ENCODE peak calls at places on chromosomes 5 and 9, in four cellular contexts. V is cardiac muscle cell, W is AG09309, S is H1. A is an unnamed sample.

GRCh38 chr5:135423158-135423925 is 23.8 kb downstream of the DCANP1 start:
- DNase-seq in V (peak; percentile 30), W (no peak), S (no peak), A (no peak)

GRCh38 chr5:159100022-159100927 is 559 bp upstream of the EBF1 start:
- DNase-seq in V (peak; percentile 97), W (peak; percentile 86), S (peak; percentile 75), A (no peak)

GRCh38 chr5:122880749-122881148 is 35.3 kb downstream of the SNX24 start:
- DNase-seq in V (peak; percentile 29), W (no peak), S (no peak), A (no peak)

GRCh38 chr9:114995681-114996221 is 65.4 kb upstream of the TNFSF8 start:
- DNase-seq in V (no peak), W (no peak), S (no peak), A (no peak)

GRCh38 chr5:148636353-148636752 is 18.0 kb downstream of the HTR4 start:
- DNase-seq in V (no peak), W (no peak), S (no peak), A (no peak)

GRCh38 chr5:35821513-35821912 is 35.2 kb upstream of the IL7R start:
- DNase-seq in V (no peak), W (no peak), S (no peak), A (no peak)

GRCh38 chr9:32627394-32627954 is 8.0 kb downstream of the TAF1L start:
- DNase-seq in V (no peak), W (no peak), S (no peak), A (peak; percentile 40)

GRCh38 chr5:143955140-143955539 is 143.2 kb downstream of the HMHB1 start:
- DNase-seq in V (peak; percentile 69), W (no peak), S (no peak), A (no peak)

GRCh38 chr5:53123702-53124101 is 14.1 kb upstream of the MOCS2 start:
- DNase-seq in V (peak; percentile 28), W (no peak), S (no peak), A (no peak)

GRCh38 chr9:116154334-116154975 is 864 bp downstream of the PAPPA start:
- DNase-seq in V (peak; percentile 48), W (no peak), S (no peak), A (no peak)

GRCh38 chr9:116156621-116157314 is 3.2 kb downstream of the PAPPA start:
- DNase-seq in V (peak; percentile 94), W (peak; percentile 71), S (no peak), A (no peak)

GRCh38 chr9:116153765-116154333 is at the start of gene PAPPA:
- DNase-seq in V (peak; percentile 41), W (no peak), S (no peak), A (no peak)

GRCh38 chr9:116154976-116155699 is 1.5 kb downstream of the PAPPA start:
- DNase-seq in V (peak; percentile 87), W (no peak), S (no peak), A (no peak)

GRCh38 chr9:116155700-116156045 is 2.1 kb downstream of the PAPPA start:
- DNase-seq in V (peak; percentile 74), W (no peak), S (no peak), A (no peak)
- H3K4me3 ChIP-seq in V (peak overlapping the region; percentile 73), W (peak overlapping the region; percentile 67), S (peak overlapping the region; percentile 49), A (peak overlapping the region; percentile 65)

DNA sequence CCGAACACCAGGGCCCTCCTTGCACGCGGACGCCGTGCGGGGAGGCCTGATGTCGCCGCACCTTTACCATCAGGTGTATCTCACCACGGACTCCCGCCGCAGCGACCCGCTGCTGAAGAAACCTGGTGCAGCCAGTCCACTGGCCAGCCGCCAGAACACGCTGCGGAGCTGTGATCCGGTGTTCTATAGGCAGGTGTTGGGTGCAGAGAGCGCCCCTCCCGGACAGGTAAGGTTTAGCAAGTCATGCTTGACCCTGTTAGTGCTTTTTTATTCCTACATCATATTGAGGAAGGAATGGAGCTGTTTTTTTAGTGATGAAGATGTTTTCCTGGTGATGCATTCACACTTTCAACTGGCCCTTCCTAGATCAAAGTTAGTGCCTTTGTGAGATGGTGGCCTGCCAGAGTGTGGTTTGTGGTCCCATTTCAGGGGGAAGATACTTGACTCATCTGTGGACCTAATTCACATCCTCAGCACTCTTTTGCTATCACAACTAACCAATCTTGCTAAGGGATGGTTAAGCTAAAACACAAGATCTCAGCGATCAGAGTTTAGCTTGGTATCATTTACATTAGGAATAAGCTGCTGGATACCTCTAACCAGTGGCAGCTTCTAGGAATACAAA is 2.7 kb downstream of the PCDHGC3 start:
- DNase-seq in V (no peak), W (no peak), S (peak; percentile 54), A (no peak)
- TF ChIP-seq CTCF in V (peak; percentile 34), W (peak; percentile 46), S (peak; percentile 99), A (peak; percentile 34)

GRCh38 chr5:32646570-32646969 is 61.2 kb downstream of the SUB1 start:
- DNase-seq in V (no peak), W (no peak), S (no peak), A (no peak)

GRCh38 chr5:32645246-32645645 is 59.9 kb downstream of the SUB1 start:
- DNase-seq in V (peak; percentile 24), W (no peak), S (no peak), A (no peak)

GRCh38 chr5:32639943-32640342 is 54.6 kb downstream of the SUB1 start:
- DNase-seq in V (no peak), W (no peak), S (no peak), A (peak; percentile 35)

GRCh38 chr5:32638309-32638708 is 53.0 kb downstream of the SUB1 start:
- DNase-seq in V (no peak), W (no peak), S (no peak), A (no peak)

GRCh38 chr5:32642276-32643002 is 57.1 kb downstream of the SUB1 start:
- DNase-seq in V (peak; percentile 63), W (no peak), S (no peak), A (no peak)
- H3K4me3 ChIP-seq in V (no peak overlapping the region), W (no peak overlapping the region), S (no peak overlapping the region), A (no peak overlapping the region)

GRCh38 chr9:78368236-78368635 is 71.3 kb downstream of the PSAT1 start:
- DNase-seq in V (no peak), W (no peak), S (no peak), A (peak; percentile 32)

GRCh38 chr9:78369644-78370219 is 72.8 kb downstream of the PSAT1 start:
- DNase-seq in V (peak; percentile 90), W (no peak), S (peak; percentile 54), A (no peak)

GRCh38 chr9:78363221-78363620 is 66.3 kb downstream of the PSAT1 start:
- DNase-seq in V (peak; percentile 30), W (peak; percentile 77), S (no peak), A (no peak)

GRCh38 chr9:78366827-78367226 is 69.9 kb downstream of the PSAT1 start:
- DNase-seq in V (no peak), W (no peak), S (no peak), A (no peak)

GRCh38 chr9:78365979-78366697 is 69.2 kb downstream of the PSAT1 start:
- DNase-seq in V (peak; percentile 40), W (no peak), S (no peak), A (no peak)
- TF ChIP-seq CTCF in V (peak; percentile 72), W (peak; percentile 72), S (peak; percentile 10), A (peak; percentile 70)

GRCh38 chr5:55569513-55569865 is 34.7 kb upstream of the PLPP1 start:
- DNase-seq in V (no peak), W (no peak), S (no peak), A (no peak)

GRCh38 chr5:55572600-55572999 is 37.8 kb upstream of the PLPP1 start:
- DNase-seq in V (no peak), W (no peak), S (no peak), A (no peak)

GRCh38 chr5:55570026-55570425 is 35.3 kb upstream of the PLPP1 start:
- DNase-seq in V (peak; percentile 43), W (no peak), S (no peak), A (no peak)

GRCh38 chr5:55572011-55572410 is 37.2 kb upstream of the PLPP1 start:
- DNase-seq in V (no peak), W (no peak), S (no peak), A (no peak)

DNA sequence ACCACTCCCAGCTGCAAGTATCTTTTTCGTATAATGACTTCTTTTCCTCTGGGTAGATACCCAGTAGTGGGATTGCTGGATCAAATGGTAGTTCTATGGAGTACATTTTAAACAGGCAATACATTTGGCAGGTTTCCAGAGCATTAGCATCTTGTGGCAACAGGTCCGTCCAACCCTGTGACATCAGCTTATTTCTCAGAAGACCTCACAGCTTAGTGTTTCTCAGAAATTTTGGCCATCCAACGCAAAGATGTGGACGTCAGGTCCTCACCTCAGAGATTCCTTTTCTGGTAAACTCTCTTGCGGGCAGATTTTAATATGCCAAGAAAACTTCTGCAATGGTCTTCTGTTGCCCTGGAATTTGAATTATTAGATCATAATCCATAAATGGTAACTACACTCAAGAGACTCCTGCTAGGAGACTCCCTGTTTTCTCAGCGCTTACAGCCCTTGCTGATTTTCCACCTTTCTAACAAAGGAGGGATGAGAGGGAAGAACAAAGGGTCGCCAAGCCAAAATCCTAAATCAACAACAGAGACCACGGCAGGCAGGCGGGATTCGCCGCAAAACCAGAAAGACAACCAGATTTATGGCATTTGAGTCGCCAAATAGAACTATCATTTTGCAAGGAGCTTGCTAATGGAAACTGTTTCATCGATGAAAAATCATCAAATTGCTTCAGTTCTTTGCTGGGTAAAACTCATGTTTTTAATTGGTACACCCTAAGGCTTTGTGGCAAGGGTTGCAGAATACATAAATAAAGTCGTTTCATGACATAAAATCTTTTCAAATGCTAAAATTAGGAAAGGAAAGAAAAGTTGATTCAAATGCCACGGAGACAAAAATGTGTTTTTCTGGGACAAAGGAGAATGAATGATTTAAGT is 34.1 kb upstream of the PLPP1 start:
- DNase-seq in V (no peak), W (no peak), S (no peak), A (no peak)
- H3K4me3 ChIP-seq in V (no peak overlapping the region), W (no peak overlapping the region), S (no peak overlapping the region), A (no peak overlapping the region)

GRCh38 chr5:82349651-82350050 is 71.5 kb upstream of the RPS23 start:
- DNase-seq in V (no peak), W (no peak), S (peak; percentile 33), A (no peak)
- TF ChIP-seq CTCF in V (peak; percentile 42), W (peak; percentile 33), S (peak; percentile 68), A (peak; percentile 62)

DNA sequence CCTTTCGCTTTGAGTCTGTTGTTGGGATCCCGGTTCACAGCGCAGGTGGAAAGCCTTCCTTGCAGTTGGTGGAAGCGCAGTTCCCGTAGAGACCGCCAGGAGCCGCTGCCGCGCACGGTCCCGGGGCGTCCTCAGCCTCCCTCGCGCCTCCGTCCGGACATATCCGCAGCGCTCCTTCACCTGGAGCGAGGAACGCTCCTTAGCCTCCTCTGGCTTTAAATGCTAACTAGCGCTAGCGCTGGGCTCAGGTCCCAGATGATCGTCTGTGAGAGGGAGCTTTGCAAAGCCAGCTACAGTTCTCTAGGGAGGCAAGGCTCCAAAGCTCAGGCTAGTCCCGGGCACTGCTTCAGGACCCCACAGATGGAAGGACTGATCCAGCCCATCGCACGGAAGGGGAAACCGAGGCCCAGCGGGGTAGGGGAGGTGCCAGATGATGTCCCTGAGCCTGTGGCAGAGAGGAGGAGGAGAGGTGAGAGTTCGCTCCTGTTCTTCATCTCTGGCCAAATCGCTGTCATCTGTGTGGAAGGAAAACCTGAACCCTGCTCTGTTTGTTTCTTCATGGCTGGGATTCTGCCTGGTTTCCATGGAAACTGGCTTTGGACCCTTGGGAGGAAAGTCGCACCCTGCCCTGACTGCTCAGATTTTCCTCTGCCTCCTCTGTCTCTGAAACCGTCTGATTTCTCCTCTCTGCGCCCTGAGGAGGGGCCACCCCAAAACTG is 31.4 kb downstream of the COL15A1 start:
- DNase-seq in V (peak; percentile 76), W (no peak), S (peak; percentile 69), A (no peak)
- H3K4me3 ChIP-seq in V (no peak overlapping the region), W (no peak overlapping the region), S (no peak overlapping the region), A (no peak overlapping the region)

GRCh38 chr9:124532897-124533296 is 25.7 kb upstream of the NR5A1 start:
- DNase-seq in V (no peak), W (no peak), S (no peak), A (no peak)
- TF ChIP-seq CTCF in V (no peak), W (no peak), S (peak; percentile 11), A (no peak)